ENCODE peak calls at places on chromosomes 1 and 21, in seven cellular contexts. Y, O, J, N, P, Z and S are unnamed samples.

GRCh38 chr1:16236091-16236494 is 890 bp downstream of the CPLANE2 start:
- DNase-seq in Y (peak), O (no peak), J (peak), N (peak), P (no peak), Z (no peak), S (no peak)

GRCh38 chr1:227315500-227316346 is 2.6 kb downstream of the CDC42BPA start:
- DNase-seq in Y (no peak), O (no peak), J (no peak), N (no peak), P (peak), Z (no peak), S (no peak)

GRCh38 chr1:213099682-213100399 is 48.8 kb downstream of the RPS6KC1 start:
- DNase-seq in Y (no peak), O (no peak), J (no peak), N (no peak), P (no peak), Z (no peak), S (no peak)

GRCh38 chr1:118177998-118178397 is 7.0 kb downstream of the SPAG17 start:
- DNase-seq in Y (no peak), O (no peak), J (no peak), N (no peak), P (no peak), Z (no peak), S (no peak)

GRCh38 chr1:243713470-243714186 is 136.4 kb downstream of the AKT3 start:
- DNase-seq in Y (no peak), O (no peak), J (no peak), N (no peak), P (peak), Z (peak), S (no peak)

GRCh38 chr21:15617968-15618367 is 111.8 kb upstream of the USP25 start:
- DNase-seq in Y (no peak), O (no peak), J (no peak), N (no peak), P (peak), Z (no peak), S (no peak)

GRCh38 chr1:30286984-30287839 is 436.2 kb downstream of the MATN1 start:
- DNase-seq in Y (no peak), O (peak), J (no peak), N (no peak), P (no peak), Z (no peak), S (no peak)

GRCh38 chr1:183375381-183375780 is 42.8 kb downstream of the NMNAT2 start:
- DNase-seq in Y (no peak), O (no peak), J (no peak), N (no peak), P (no peak), Z (no peak), S (no peak)

GRCh38 chr1:7616076-7616833 is 154.8 kb upstream of the VAMP3 start:
- DNase-seq in Y (peak), O (peak), J (peak), N (no peak), P (peak), Z (peak), S (no peak)

GRCh38 chr1:44985747-44986359 is 542 bp downstream of the EIF2B3 start:
- DNase-seq in Y (no peak), O (no peak), J (no peak), N (no peak), P (peak), Z (no peak), S (no peak)

GRCh38 chr1:180793451-180793850 is 119.2 kb upstream of the KIAA1614 start:
- DNase-seq in Y (no peak), O (no peak), J (no peak), N (no peak), P (no peak), Z (no peak), S (no peak)

GRCh38 chr1:36343651-36344394 is 20.4 kb upstream of the EVA1B start:
- DNase-seq in Y (no peak), O (peak), J (no peak), N (no peak), P (no peak), Z (no peak), S (no peak)

GRCh38 chr1:236469466-236469865 is 54.3 kb upstream of the LGALS8 start:
- DNase-seq in Y (no peak), O (no peak), J (no peak), N (no peak), P (no peak), Z (no peak), S (no peak)

GRCh38 chr1:11967028-11967547 is 13.2 kb upstream of the MFN2 start:
- DNase-seq in Y (no peak), O (no peak), J (peak), N (peak), P (peak), Z (no peak), S (no peak)

GRCh38 chr1:86913399-86913895 is 479 bp downstream of the SELENOF start:
- DNase-seq in Y (no peak), O (peak), J (no peak), N (no peak), P (peak), Z (no peak), S (no peak)

GRCh38 chr1:12047120-12047876 is 15.8 kb upstream of the TNFRSF8 start:
- DNase-seq in Y (no peak), O (no peak), J (no peak), N (no peak), P (peak), Z (no peak), S (peak)

GRCh38 chr21:44548922-44549321 is 2.4 kb downstream of the KRTAP10-2 start:
- DNase-seq in Y (no peak), O (no peak), J (no peak), N (no peak), P (no peak), Z (no peak), S (no peak)

GRCh38 chr1:24920155-24920925 is 9.7 kb downstream of the RUNX3 start:
- DNase-seq in Y (peak), O (no peak), J (no peak), N (no peak), P (peak), Z (peak), S (no peak)

GRCh38 chr1:52057245-52057644 is 1.1 kb downstream of the BTF3L4 start:
- DNase-seq in Y (no peak), O (no peak), J (no peak), N (no peak), P (no peak), Z (no peak), S (no peak)

GRCh38 chr1:76666499-76666898 is 200.8 kb upstream of the ST6GALNAC5 start:
- DNase-seq in Y (no peak), O (no peak), J (no peak), N (no peak), P (no peak), Z (peak), S (no peak)

GRCh38 chr1:53471000-53471399 is 11.8 kb downstream of the DMRTB1 start:
- DNase-seq in Y (no peak), O (no peak), J (no peak), N (no peak), P (no peak), Z (no peak), S (no peak)

GRCh38 chr21:45528981-45529784 is 13.1 kb downstream of the SLC19A1 start:
- DNase-seq in Y (peak), O (peak), J (no peak), N (no peak), P (no peak), Z (no peak), S (no peak)

GRCh38 chr1:203906932-203907331 is 45.5 kb downstream of the SNRPE start:
- DNase-seq in Y (no peak), O (no peak), J (peak), N (peak), P (peak), Z (no peak), S (no peak)

GRCh38 chr1:10186453-10187319 is 23.7 kb upstream of the KIF1B start:
- DNase-seq in Y (no peak), O (no peak), J (no peak), N (no peak), P (peak), Z (no peak), S (no peak)

GRCh38 chr1:46818591-46818990 is 19.7 kb downstream of the CYP4B1 start:
- DNase-seq in Y (no peak), O (no peak), J (no peak), N (no peak), P (no peak), Z (no peak), S (no peak)

GRCh38 chr1:34684246-34684645 is 70.6 kb upstream of the GJB5 start:
- DNase-seq in Y (no peak), O (no peak), J (no peak), N (no peak), P (no peak), Z (no peak), S (no peak)

GRCh38 chr1:18632711-18633427 is 2.2 kb downstream of the PAX7 start:
- DNase-seq in Y (no peak), O (peak), J (no peak), N (no peak), P (no peak), Z (no peak), S (no peak)

GRCh38 chr1:202578001-202578500 is 132.2 kb downstream of the SYT2 start:
- DNase-seq in Y (no peak), O (no peak), J (no peak), N (no peak), P (no peak), Z (no peak), S (no peak)

GRCh38 chr1:25502957-25503356 is 40.4 kb upstream of the LDLRAP1 start:
- DNase-seq in Y (peak), O (no peak), J (no peak), N (no peak), P (peak), Z (no peak), S (no peak)

GRCh38 chr21:34834852-34835501 is 166.2 kb downstream of the CLIC6 start:
- DNase-seq in Y (no peak), O (no peak), J (no peak), N (no peak), P (no peak), Z (no peak), S (no peak)

GRCh38 chr1:41020109-41020576 is 1.4 kb downstream of the SLFNL1 start:
- DNase-seq in Y (no peak), O (no peak), J (no peak), N (no peak), P (no peak), Z (no peak), S (no peak)

GRCh38 chr1:54500030-54500389 is 48.0 kb upstream of the ACOT11 start:
- DNase-seq in Y (no peak), O (no peak), J (no peak), N (no peak), P (no peak), Z (no peak), S (no peak)

GRCh38 chr1:47175227-47175934 is 14.5 kb downstream of the PDZK1IP1 start:
- DNase-seq in Y (no peak), O (peak), J (peak), N (peak), P (peak), Z (peak), S (no peak)

GRCh38 chr21:36776981-36777617 is 78.2 kb downstream of the SIM2 start:
- DNase-seq in Y (no peak), O (no peak), J (no peak), N (no peak), P (no peak), Z (no peak), S (no peak)

GRCh38 chr1:16276302-16277020 is 39.5 kb upstream of the CPLANE2 start:
- DNase-seq in Y (no peak), O (no peak), J (no peak), N (no peak), P (no peak), Z (no peak), S (no peak)

GRCh38 chr1:178516110-178516509 is 3.2 kb downstream of the TEX35 start:
- DNase-seq in Y (peak), O (peak), J (no peak), N (no peak), P (no peak), Z (no peak), S (no peak)

GRCh38 chr1:178512566-178513277 is at the start of gene TEX35:
- DNase-seq in Y (peak), O (peak), J (no peak), N (no peak), P (no peak), Z (no peak), S (no peak)

GRCh38 chr1:178509608-178510007 is 3.3 kb upstream of the TEX35 start:
- DNase-seq in Y (no peak), O (peak), J (no peak), N (no peak), P (no peak), Z (peak), S (no peak)

GRCh38 chr1:178510155-178510554 is 2.8 kb upstream of the TEX35 start:
- DNase-seq in Y (no peak), O (peak), J (no peak), N (no peak), P (peak), Z (no peak), S (no peak)

GRCh38 chr1:178513278-178513983 is 522 bp downstream of the TEX35 start:
- DNase-seq in Y (peak), O (peak), J (no peak), N (no peak), P (peak), Z (peak), S (no peak)
- TF ChIP-seq CTCF in Y (no peak), O (no peak), J (no peak), N (no peak), P (peak), Z (no peak), S (no peak)

GRCh38 chr1:156118175-156118868 is 3.8 kb downstream of the LMNA start:
- DNase-seq in Y (peak), O (no peak), J (peak), N (no peak), P (no peak), Z (peak), S (no peak)

GRCh38 chr1:156121441-156121840 is 6.9 kb downstream of the LMNA start:
- DNase-seq in Y (no peak), O (no peak), J (no peak), N (no peak), P (no peak), Z (no peak), S (no peak)

GRCh38 chr1:156120318-156120717 is 5.8 kb downstream of the LMNA start:
- DNase-seq in Y (no peak), O (no peak), J (no peak), N (no peak), P (no peak), Z (no peak), S (no peak)

GRCh38 chr1:156117414-156118174 is 3.1 kb downstream of the LMNA start:
- DNase-seq in Y (no peak), O (no peak), J (no peak), N (no peak), P (peak), Z (no peak), S (no peak)

DNA sequence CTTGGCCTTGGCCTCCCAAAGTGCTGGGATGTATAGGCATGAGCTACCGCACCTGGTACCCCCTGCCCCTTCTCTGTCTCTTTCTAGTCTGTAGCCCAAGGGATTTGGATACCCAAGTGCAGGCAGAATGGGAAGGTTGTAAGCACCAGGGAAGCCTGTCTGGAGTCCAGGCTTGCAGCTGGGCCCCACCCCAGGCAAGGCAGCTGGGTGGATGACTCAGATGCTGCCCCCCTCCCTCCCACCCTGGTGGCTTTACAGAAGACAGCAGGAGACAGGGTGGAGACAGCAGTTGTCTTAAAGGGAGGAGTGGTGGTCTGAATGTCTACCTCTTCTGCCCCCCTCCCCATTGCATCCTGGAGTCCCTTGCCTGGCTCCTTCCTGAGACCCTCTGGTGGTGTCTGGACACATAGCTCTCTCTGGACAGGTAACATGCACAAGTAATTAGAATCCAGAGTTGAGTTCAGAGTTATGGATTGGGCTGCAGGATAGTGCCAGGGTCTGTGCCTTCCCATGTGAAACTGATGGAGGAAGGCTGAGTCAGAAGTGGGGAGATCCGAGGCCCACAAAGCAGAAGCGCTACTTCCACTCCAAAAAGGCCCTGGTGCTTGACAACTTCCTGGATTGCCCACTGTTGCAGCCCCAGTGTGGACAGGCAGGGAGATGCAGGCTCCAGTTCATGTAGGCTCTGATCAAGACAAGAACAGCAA is 5.1 kb downstream of the LMNA start:
- DNase-seq in Y (peak), O (no peak), J (peak), N (no peak), P (peak), Z (no peak), S (no peak)
- TF ChIP-seq CTCF in Y (no peak), O (no peak), J (no peak), N (no peak), P (peak), Z (no peak), S (no peak)

GRCh38 chr1:165768513-165769394 is at the start of gene TMCO1:
- DNase-seq in Y (peak), O (peak), J (peak), N (peak), P (peak), Z (peak), S (peak)
- TF ChIP-seq CTCF in Y (no peak), O (no peak), J (no peak), N (no peak), P (peak), Z (no peak), S (no peak)

GRCh38 chr21:40425981-40426380 is 421.0 kb downstream of the DSCAM start:
- DNase-seq in Y (no peak), O (no peak), J (no peak), N (no peak), P (no peak), Z (no peak), S (no peak)
- TF ChIP-seq CTCF in Y (no peak), O (no peak), J (no peak), N (no peak), P (no peak), Z (no peak), S (no peak)

DNA sequence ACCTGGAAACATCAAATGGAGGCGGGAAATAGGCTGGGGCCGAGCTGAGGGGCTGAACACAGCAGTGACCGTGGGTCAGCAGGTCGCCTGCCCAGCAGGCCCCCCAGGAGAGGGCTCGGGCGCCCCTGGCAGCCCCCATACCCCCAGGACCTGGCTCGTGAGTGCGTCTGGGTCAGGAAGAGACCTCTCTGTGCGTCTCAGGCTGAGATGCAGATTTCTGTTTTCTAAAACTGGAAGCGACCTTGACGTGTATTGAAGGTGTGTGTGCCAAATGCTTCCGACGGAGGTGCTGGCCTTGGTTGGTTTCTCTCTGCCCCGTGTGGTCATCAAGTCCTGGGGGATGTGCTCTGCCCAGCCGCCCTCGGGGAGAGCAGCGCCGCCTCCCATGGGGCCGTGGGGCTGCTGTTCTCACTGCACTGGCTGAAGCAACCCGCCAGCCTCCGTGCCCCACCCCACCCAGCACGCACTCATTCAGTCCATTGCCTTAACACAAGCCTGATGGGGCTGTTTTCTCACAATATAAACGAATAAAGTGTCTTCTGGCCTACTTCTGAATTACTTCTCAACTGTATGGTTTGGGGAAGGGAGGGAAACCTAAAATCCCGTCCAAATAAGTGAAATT is 7.4 kb downstream of the PEX10 start:
- DNase-seq in Y (no peak), O (no peak), J (no peak), N (no peak), P (peak), Z (no peak), S (no peak)
- TF ChIP-seq CTCF in Y (no peak), O (no peak), J (no peak), N (no peak), P (no peak), Z (no peak), S (no peak)

GRCh38 chr1:175201061-175201508 is 8.5 kb upstream of the KIAA0040 start:
- DNase-seq in Y (no peak), O (no peak), J (no peak), N (no peak), P (peak), Z (peak), S (no peak)

GRCh38 chr1:175203570-175203969 is 11.0 kb upstream of the KIAA0040 start:
- DNase-seq in Y (no peak), O (no peak), J (no peak), N (no peak), P (no peak), Z (no peak), S (no peak)

GRCh38 chr1:175197536-175197935 is 5.0 kb upstream of the KIAA0040 start:
- DNase-seq in Y (no peak), O (no peak), J (peak), N (peak), P (no peak), Z (no peak), S (no peak)

GRCh38 chr1:175198332-175198731 is 5.8 kb upstream of the KIAA0040 start:
- DNase-seq in Y (no peak), O (no peak), J (no peak), N (no peak), P (no peak), Z (no peak), S (no peak)

GRCh38 chr1:175200626-175201025 is 8.1 kb upstream of the KIAA0040 start:
- DNase-seq in Y (peak), O (no peak), J (no peak), N (no peak), P (no peak), Z (peak), S (no peak)
- TF ChIP-seq CTCF in Y (no peak), O (no peak), J (no peak), N (no peak), P (no peak), Z (no peak), S (no peak)

GRCh38 chr1:167922611-167923074 is 8.7 kb upstream of the ADCY10 start:
- DNase-seq in Y (no peak), O (no peak), J (no peak), N (no peak), P (no peak), Z (no peak), S (no peak)

GRCh38 chr1:167923324-167924039 is 9.5 kb upstream of the ADCY10 start:
- DNase-seq in Y (no peak), O (no peak), J (no peak), N (no peak), P (no peak), Z (no peak), S (no peak)

GRCh38 chr1:167924553-167925223 is 10.8 kb upstream of the ADCY10 start:
- DNase-seq in Y (no peak), O (no peak), J (no peak), N (no peak), P (no peak), Z (no peak), S (no peak)

GRCh38 chr1:167924102-167924501 is 10.2 kb upstream of the ADCY10 start:
- DNase-seq in Y (no peak), O (no peak), J (no peak), N (no peak), P (no peak), Z (no peak), S (no peak)

DNA sequence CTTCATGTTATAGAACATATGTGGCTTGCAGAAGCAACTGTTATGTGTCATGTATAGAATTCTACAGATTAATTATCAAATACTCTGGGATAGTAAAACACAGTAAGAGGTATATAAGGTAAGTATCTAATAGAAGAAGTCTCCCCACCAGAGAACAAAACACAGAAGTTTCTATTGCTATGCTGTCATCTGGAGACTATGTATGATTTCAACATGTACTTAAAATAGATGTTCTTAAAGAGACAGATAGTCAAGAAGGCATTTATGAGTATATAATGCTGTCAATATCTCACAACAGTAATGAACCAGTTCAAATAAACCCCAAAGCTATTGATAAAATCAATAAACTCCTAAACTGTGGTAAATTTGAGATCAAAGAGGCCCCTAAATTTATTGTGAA is 8.1 kb upstream of the ADCY10 start:
- DNase-seq in Y (no peak), O (no peak), J (no peak), N (no peak), P (peak), Z (no peak), S (no peak)
- TF ChIP-seq CTCF in Y (no peak), O (no peak), J (no peak), N (no peak), P (no peak), Z (no peak), S (no peak)

GRCh38 chr1:81254560-81254959 is 546.2 kb upstream of the ADGRL2 start:
- DNase-seq in Y (no peak), O (no peak), J (no peak), N (peak), P (peak), Z (no peak), S (no peak)
- TF ChIP-seq CTCF in Y (no peak), O (no peak), J (no peak), N (no peak), P (peak), Z (no peak), S (no peak)

GRCh38 chr1:159851386-159851785 is 11.1 kb downstream of the VSIG8 start:
- DNase-seq in Y (no peak), O (no peak), J (no peak), N (no peak), P (no peak), Z (no peak), S (no peak)
- TF ChIP-seq CTCF in Y (no peak), O (no peak), J (peak), N (no peak), P (peak), Z (no peak), S (no peak)